ENCODE peak calls at places on chromosomes 13 and 19, in eight cellular contexts. Z, R, Y, W, K, G, X and S are unnamed samples.

GRCh38 chr19:2888739-2889224 is 11.9 kb upstream of the ZNF57 start:
- DNase-seq in Z (peak; percentile 67), R (no peak), Y (no peak), W (no peak), K (no peak), G (no peak), X (peak; percentile 90), S (no peak)

GRCh38 chr13:95559100-95559499 is 6.6 kb downstream of the CLDN10 start:
- DNase-seq in Z (no peak), R (no peak), Y (no peak), W (no peak), K (no peak), G (no peak), X (no peak), S (peak; percentile 67)

GRCh38 chr13:46666727-46667456 is 113.9 kb downstream of the LRCH1 start:
- DNase-seq in Z (no peak), R (no peak), Y (no peak), W (no peak), K (no peak), G (peak; percentile 63), X (no peak), S (no peak)

GRCh38 chr13:82878536-82878935 is 1003.7 kb downstream of the SLITRK1 start:
- DNase-seq in Z (no peak), R (peak; percentile 10), Y (no peak), W (no peak), K (no peak), G (no peak), X (no peak), S (peak; percentile 35)

GRCh38 chr19:9917322-9917721 is 19.0 kb downstream of the OLFM2 start:
- DNase-seq in Z (no peak), R (no peak), Y (no peak), W (peak; percentile 60), K (peak; percentile 24), G (no peak), X (peak; percentile 53), S (peak; percentile 46)

GRCh38 chr13:76383671-76384461 is 502.3 kb downstream of the KCTD12 start:
- DNase-seq in Z (no peak), R (peak; percentile 82), Y (peak; percentile 13), W (peak; percentile 94), K (no peak), G (peak; percentile 46), X (peak; percentile 2), S (peak; percentile 91)

GRCh38 chr13:91141619-91142061 is 205.8 kb upstream of the MIR17HG start:
- DNase-seq in Z (no peak), R (no peak), Y (no peak), W (no peak), K (no peak), G (no peak), X (no peak), S (no peak)

GRCh38 chr13:31476753-31477152 is 262.6 kb upstream of the RXFP2 start:
- DNase-seq in Z (no peak), R (no peak), Y (no peak), W (no peak), K (no peak), G (no peak), X (no peak), S (no peak)

GRCh38 chr19:13001502-13002388 is 6.5 kb downstream of the NFIX start:
- DNase-seq in Z (peak; percentile 89), R (no peak), Y (peak; percentile 89), W (no peak), K (peak; percentile 90), G (peak; percentile 89), X (no peak), S (no peak)

GRCh38 chr19:14449321-14449720 is 16.2 kb downstream of the PKN1 start:
- DNase-seq in Z (no peak), R (no peak), Y (no peak), W (no peak), K (no peak), G (no peak), X (no peak), S (peak; percentile 18)

GRCh38 chr13:93794197-93794885 is 567.7 kb downstream of the GPC6 start:
- DNase-seq in Z (no peak), R (no peak), Y (no peak), W (peak; percentile 42), K (no peak), G (no peak), X (no peak), S (no peak)

GRCh38 chr19:44824758-44825157 is 15.9 kb downstream of the BCAM start:
- DNase-seq in Z (no peak), R (no peak), Y (no peak), W (no peak), K (no peak), G (no peak), X (no peak), S (no peak)

GRCh38 chr13:65133094-65133493 is 2097.0 kb downstream of the PCDH9 start:
- DNase-seq in Z (no peak), R (no peak), Y (no peak), W (no peak), K (no peak), G (no peak), X (peak; percentile 14), S (no peak)

GRCh38 chr19:49430678-49431329 is 5.6 kb downstream of the GFY start:
- DNase-seq in Z (no peak), R (no peak), Y (no peak), W (no peak), K (no peak), G (no peak), X (no peak), S (no peak)

GRCh38 chr19:49427855-49428546 is 2.8 kb downstream of the GFY start:
- DNase-seq in Z (no peak), R (no peak), Y (no peak), W (no peak), K (no peak), G (no peak), X (peak; percentile 62), S (no peak)

GRCh38 chr19:49427339-49427738 is 2.2 kb downstream of the GFY start:
- DNase-seq in Z (no peak), R (no peak), Y (no peak), W (no peak), K (no peak), G (no peak), X (no peak), S (no peak)

GRCh38 chr19:49430172-49430677 is 5.0 kb downstream of the GFY start:
- DNase-seq in Z (no peak), R (no peak), Y (no peak), W (no peak), K (no peak), G (no peak), X (no peak), S (no peak)

DNA sequence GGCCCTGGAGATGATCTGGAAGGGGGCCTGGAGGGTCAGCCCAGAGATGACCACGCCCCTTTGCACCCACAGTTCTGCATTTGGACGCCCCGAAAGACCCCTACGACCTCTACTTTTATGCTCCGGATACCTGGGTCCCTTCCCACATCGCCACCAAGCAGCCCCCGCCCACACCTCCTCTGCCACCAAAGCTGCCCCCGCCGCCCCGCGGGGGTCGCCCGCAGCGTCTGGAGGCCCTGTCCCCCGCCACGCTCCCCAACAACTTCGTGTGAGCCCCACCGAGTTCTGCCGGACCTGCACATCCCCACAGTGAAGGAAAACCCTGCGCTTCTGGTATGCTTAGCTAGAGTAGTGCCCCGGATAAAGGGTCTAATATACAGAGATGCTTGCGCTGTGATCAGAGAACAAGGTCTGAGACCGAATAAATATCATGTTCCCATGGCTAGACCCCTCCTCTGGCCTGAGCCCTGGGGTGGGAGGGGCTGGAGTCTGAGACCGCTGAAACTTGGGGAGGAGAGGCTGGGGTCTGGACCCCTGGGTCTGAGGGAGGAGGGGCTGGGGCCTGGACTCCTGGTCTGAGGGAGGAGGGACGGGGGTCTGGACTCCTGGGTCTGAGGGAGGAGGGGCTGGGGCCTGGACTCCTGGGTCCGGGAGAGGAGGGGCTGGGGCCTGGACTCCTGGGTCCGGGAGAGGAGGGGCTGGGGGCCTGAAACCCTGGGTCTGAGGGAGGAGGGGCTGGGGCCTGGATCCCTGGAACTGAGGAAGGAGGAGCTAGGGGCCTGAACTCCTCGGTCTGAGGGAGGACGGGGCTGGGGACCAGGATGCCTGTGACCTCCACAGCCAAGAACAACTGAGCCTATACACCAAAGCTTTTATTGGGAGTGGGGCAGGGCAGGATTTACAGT is 3.6 kb downstream of the GFY start:
- DNase-seq in Z (no peak), R (no peak), Y (no peak), W (no peak), K (no peak), G (no peak), X (no peak), S (no peak)
- H3K27me3 ChIP-seq in Z (peaks cover 65% of the 10 kb centered on the region), R (peaks cover 72% of the 10 kb centered on the region), Y (peaks cover 93% of the 10 kb centered on the region), W (peaks cover 94% of the 10 kb centered on the region), K (peaks cover 26% of the 10 kb centered on the region), G (peaks cover 5% of the 10 kb centered on the region), X (no peaks in the 10 kb centered on the region), S (peaks cover 43% of the 10 kb centered on the region)

DNA sequence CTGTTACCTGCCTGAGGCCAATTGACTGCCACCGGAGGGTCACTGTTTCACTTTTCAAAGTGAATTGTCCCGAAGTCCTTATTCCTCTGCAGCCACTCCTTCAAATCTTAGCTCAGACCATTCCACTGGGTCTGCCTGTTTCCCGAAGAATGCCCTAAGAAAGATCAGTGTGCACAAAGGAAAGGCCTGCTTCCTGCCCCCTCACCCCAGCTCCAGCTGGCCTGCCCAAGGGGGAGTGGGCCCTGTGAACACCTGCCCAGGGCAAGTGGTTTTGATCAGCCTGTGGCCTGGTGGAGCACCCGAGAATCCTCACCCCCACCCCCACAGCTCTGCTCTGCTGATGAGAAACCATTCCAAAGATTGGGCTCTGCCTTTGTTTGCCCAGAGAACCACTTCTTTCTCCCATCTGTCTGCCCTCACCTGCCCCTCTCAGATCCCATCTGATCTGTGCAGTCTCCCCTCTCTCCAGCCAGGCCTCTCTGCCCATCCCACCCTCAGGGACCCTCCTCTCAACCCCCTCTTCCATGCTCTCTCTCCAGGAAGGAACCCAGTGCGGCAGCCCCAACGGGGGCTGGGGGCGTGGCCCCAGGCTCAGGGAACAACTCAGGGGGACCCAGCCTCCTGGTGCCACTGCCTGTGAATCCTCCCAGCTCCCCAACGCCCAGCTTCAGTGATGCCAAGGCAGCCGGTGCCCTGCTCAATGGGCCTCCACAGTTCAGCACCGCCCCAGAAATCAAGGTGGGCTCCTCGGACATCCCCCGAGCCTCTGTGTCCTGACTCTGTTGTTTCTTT is 10.3 kb downstream of the LENG1 start:
- DNase-seq in Z (no peak), R (no peak), Y (no peak), W (no peak), K (no peak), G (no peak), X (no peak), S (no peak)
- H3K36me3 ChIP-seq in Z (peaks cover 8% of the 10 kb centered on the region), R (peaks cover 75% of the 10 kb centered on the region), Y (peaks cover 100% of the 10 kb centered on the region), W (peaks cover 88% of the 10 kb centered on the region), K (no peaks in the 10 kb centered on the region), G (peaks cover 18% of the 10 kb centered on the region), X (peaks cover 16% of the 10 kb centered on the region), S (peaks cover 63% of the 10 kb centered on the region)

GRCh38 chr19:51595190-51595589 is 24.1 kb downstream of the ZNF175 start:
- DNase-seq in Z (no peak), R (no peak), Y (no peak), W (no peak), K (peak; percentile 24), G (no peak), X (no peak), S (no peak)
- H3K4me3 ChIP-seq in Z (peak overlapping the region; percentile 81), R (no peak overlapping the region), Y (peak overlapping the region; percentile 61), W (no peak overlapping the region), K (no peak overlapping the region), G (no peak overlapping the region), X (no peak overlapping the region), S (no peak overlapping the region)

DNA sequence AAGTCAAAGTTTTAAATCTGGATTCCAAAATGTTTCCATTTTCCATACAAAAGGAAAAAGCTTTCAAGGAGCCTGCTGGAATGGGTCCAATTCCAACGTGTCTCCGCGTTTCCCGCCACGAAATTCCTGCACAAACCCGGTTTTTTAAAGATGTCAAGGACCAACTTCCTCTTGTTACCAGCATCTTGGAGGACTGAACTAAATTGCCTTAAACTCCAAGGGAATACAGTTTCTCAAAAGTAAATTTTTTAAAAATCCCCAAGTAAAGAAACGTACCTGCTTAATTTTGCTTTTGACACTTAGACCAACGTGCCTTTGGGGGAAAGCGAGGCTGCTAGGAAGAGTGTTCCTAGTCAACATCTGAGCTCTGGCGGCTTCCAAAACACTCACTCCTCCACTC is 12.3 kb upstream of the SOX1 start:
- DNase-seq in Z (no peak), R (no peak), Y (no peak), W (no peak), K (no peak), G (no peak), X (no peak), S (no peak)
- H3K27me3 ChIP-seq in Z (peaks cover 46% of the 10 kb centered on the region), R (peaks cover 33% of the 10 kb centered on the region), Y (peaks cover 92% of the 10 kb centered on the region), W (peaks cover 64% of the 10 kb centered on the region), K (no peaks in the 10 kb centered on the region), G (no peaks in the 10 kb centered on the region), X (no peaks in the 10 kb centered on the region), S (peaks cover 48% of the 10 kb centered on the region)